ENCODE peak calls at places on chromosomes 1 and 21, in five cellular contexts. M is left ventricle myocardium inferior; S is mammary epithelial cell; K is stomach; T is CD8-positive, alpha-beta memory T cell. F is an unnamed sample.

GRCh38 chr21:45511007-45511406 is 31.2 kb downstream of the SLC19A1 start:
- DNase-seq in M (peak; percentile 4), S (no peak), K (no peak), T (no peak), F (no peak)

GRCh38 chr1:2115922-2116341 is 65.7 kb downstream of the PRKCZ start:
- DNase-seq in M (no peak), S (no peak), K (no peak), T (no peak), F (no peak)

GRCh38 chr1:43423672-43424550 is 29.8 kb downstream of the HYI start:
- DNase-seq in M (no peak), S (peak; percentile 75), K (peak; percentile 38), T (no peak), F (no peak)

GRCh38 chr1:248828845-248829244 is 3.1 kb upstream of the SH3BP5L start:
- DNase-seq in M (no peak), S (peak; percentile 12), K (no peak), T (no peak), F (no peak)

GRCh38 chr1:227316941-227317540 is 1.3 kb downstream of the CDC42BPA start:
- DNase-seq in M (no peak), S (peak; percentile 32), K (no peak), T (no peak), F (no peak)

GRCh38 chr1:152109231-152109997 is 5.8 kb downstream of the TCHH start:
- DNase-seq in M (no peak), S (peak; percentile 29), K (no peak), T (no peak), F (no peak)

GRCh38 chr1:119327066-119327435 is 41.5 kb upstream of the HAO2 start:
- DNase-seq in M (no peak), S (no peak), K (no peak), T (no peak), F (no peak)

GRCh38 chr1:240797050-240797449 is 185.1 kb upstream of the GREM2 start:
- DNase-seq in M (no peak), S (no peak), K (no peak), T (no peak), F (no peak)

GRCh38 chr1:18693256-18694098 is 62.8 kb downstream of the PAX7 start:
- DNase-seq in M (no peak), S (no peak), K (no peak), T (no peak), F (no peak)

GRCh38 chr1:10820422-10820821 is 24.0 kb upstream of the CASZ1 start:
- DNase-seq in M (no peak), S (no peak), K (no peak), T (no peak), F (no peak)

GRCh38 chr1:169309178-169310166 is 58.1 kb downstream of the NME7 start:
- DNase-seq in M (no peak), S (no peak), K (no peak), T (no peak), F (no peak)

GRCh38 chr1:111516008-111516535 is 12.6 kb upstream of the ADORA3 start:
- DNase-seq in M (peak; percentile 58), S (no peak), K (peak; percentile 29), T (no peak), F (peak; percentile 91)

GRCh38 chr21:39218082-39218409 is 34.8 kb upstream of the PSMG1 start:
- DNase-seq in M (no peak), S (no peak), K (no peak), T (no peak), F (no peak)

GRCh38 chr1:30950053-30950452 is 41.5 kb upstream of the SDC3 start:
- DNase-seq in M (no peak), S (no peak), K (no peak), T (no peak), F (no peak)

GRCh38 chr1:3876716-3877115 is 19.4 kb downstream of the DFFB start:
- DNase-seq in M (no peak), S (no peak), K (no peak), T (no peak), F (no peak)

GRCh38 chr1:3871451-3871805 is 14.2 kb downstream of the DFFB start:
- DNase-seq in M (no peak), S (no peak), K (no peak), T (no peak), F (no peak)

GRCh38 chr1:3872546-3872945 is 15.3 kb downstream of the DFFB start:
- DNase-seq in M (no peak), S (no peak), K (no peak), T (no peak), F (no peak)

GRCh38 chr1:3879099-3879498 is 21.0 kb downstream of the C1orf174 start:
- DNase-seq in M (no peak), S (no peak), K (no peak), T (no peak), F (no peak)

DNA sequence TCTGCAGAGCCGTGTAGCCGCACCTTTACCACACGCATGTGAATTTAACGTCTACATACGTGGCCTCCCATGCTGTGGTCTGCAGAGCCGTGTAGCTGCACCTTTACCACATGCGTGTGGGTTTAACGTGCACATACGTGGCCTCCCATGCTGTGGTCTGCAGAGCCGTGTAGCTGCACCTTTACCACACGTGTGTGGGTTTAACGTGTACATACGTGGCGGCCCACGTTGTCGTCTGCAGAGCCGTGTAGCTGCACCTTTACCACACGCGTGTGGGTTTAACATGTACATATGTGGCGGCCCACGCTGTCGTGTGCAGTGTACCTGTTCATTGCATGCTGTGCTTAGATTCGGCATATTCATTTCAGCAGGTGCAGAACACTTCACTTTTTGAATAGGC is 17.5 kb downstream of the DFFB start:
- DNase-seq in M (no peak), S (no peak), K (no peak), T (no peak), F (no peak)
- H3K4me3 ChIP-seq in M (no peak overlapping the region), S (no peak overlapping the region), K (no peak overlapping the region), T (no peak overlapping the region), F (no peak overlapping the region)

GRCh38 chr1:171596705-171597104 is 25.3 kb upstream of the MYOCOS start:
- DNase-seq in M (no peak), S (no peak), K (no peak), T (no peak), F (no peak)

GRCh38 chr1:171597203-171597602 is 24.8 kb upstream of the MYOCOS start:
- DNase-seq in M (no peak), S (no peak), K (no peak), T (no peak), F (no peak)

GRCh38 chr1:171595324-171595723 is 26.7 kb upstream of the MYOCOS start:
- DNase-seq in M (no peak), S (no peak), K (no peak), T (no peak), F (no peak)

GRCh38 chr1:171600852-171601251 is 21.2 kb upstream of the MYOCOS start:
- DNase-seq in M (no peak), S (no peak), K (no peak), T (no peak), F (no peak)

GRCh38 chr1:171596119-171596518 is 25.9 kb upstream of the MYOCOS start:
- DNase-seq in M (no peak), S (no peak), K (no peak), T (no peak), F (no peak)
- H3K4me1 ChIP-seq in M (no peaks in the 10 kb centered on the region), S (no peaks in the 10 kb centered on the region), K (peaks cover 5% of the 10 kb centered on the region), T (no peaks in the 10 kb centered on the region), F (no peaks in the 10 kb centered on the region)

DNA sequence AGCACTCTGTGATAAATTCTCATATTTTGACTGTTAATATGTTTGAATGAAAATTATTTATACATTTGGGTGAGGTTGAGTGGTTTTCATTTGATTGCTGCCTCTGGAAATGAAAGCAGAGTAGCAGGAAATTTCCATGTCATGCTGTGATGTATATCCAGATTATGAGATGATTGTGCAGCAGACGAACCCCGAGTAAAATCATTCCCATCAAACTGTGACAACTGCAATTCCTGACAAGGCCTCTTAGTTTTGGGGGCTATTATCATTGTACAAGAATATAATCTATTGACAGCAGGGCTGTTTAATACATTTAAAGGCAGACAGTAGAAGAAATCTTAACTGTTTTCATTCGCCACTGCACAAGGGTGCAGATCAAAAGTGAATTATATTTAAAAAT is 134.8 kb downstream of the ATG4C start:
- DNase-seq in M (no peak), S (no peak), K (no peak), T (no peak), F (no peak)
- H3K27ac ChIP-seq in M (no peak overlapping the region), S (no peak overlapping the region), K (no peak overlapping the region), T (no peak overlapping the region), F (no peak overlapping the region)

DNA sequence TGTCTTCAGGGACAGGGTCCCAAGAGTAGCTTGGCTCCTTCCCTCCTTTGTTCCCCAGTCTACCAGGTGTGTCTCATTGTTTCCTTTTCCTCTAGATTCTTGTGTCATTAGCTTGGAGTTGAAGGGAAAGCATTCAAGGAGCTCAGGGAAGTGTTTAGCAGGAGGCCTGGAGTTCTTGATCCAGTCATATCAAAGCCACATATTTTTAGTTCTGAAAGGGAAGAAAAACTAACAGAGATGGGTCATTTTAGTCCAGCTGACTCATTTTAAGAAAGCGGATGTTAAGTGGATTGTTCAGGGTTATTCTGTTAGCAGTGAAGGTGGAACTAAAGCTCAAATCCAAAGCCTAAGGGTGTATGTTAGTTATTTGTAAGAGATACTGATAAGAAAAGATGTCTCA is 720 bp downstream of the C1orf54 start:
- DNase-seq in M (no peak), S (no peak), K (no peak), T (no peak), F (no peak)
- H3K4me3 ChIP-seq in M (peak overlapping the region; percentile 61), S (no peak overlapping the region), K (no peak overlapping the region), T (no peak overlapping the region), F (no peak overlapping the region)

DNA sequence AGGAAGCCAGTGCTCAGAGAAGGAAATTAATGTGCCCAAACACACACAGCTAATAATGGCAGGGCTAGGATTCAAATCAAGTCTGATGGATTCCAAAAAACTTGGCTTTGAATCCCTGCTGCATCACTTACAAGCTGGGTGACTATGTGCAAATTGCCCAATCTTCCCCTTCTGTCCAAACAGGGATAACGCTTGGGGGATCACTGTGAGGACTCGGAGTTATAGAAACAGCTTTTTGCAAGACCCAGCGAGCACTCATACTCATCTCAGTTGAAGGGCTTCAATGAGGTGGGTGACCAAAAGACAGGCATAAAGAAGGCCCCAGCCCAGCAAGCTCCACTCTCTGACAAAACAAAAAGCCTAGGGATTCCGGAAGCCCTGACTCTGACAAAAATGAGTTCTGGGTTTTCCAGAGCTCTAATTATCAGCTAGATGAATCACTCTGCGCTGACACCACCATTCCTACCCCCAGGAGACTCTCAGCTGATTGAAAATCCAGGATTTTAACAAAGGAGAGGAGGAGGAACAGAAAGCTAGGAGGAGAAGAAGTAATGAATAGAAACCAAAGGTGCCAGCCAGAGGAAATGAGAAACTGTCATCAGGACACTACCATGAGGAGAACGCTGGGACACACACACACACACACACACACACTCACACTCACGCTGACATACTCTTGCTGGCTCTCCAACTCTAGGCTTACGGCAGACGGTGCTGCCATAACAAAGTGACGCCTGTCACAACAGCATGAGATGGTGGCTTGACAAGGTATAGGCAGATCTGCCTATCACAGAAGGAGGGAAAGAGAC is 1.6 kb upstream of the STK40 start:
- DNase-seq in M (no peak), S (peak; percentile 74), K (no peak), T (no peak), F (peak; percentile 61)
- H3K4me1 ChIP-seq in M (peaks cover 78% of the 10 kb centered on the region), S (peaks cover 31% of the 10 kb centered on the region), K (peaks cover 64% of the 10 kb centered on the region), T (peaks cover 37% of the 10 kb centered on the region), F (peaks cover 9% of the 10 kb centered on the region)

F was measured in right cardiac atrium.